ENCODE peak calls at places on chromosomes 4 and X, in nine cellular contexts. P is astrocyte; Y is fibroblast of the aortic adventitia; I is skeletal muscle cell; H is CD4-positive, CD25-positive, alpha-beta regulatory T cell; V is heart left ventricle; K is HFF-Myc; E is naive thymus-derived CD4-positive, alpha-beta T cell; X is AG09309. S is an unnamed sample.

GRCh38 chr4:44447563-44448504 is 775 bp downstream of the KCTD8 start:
- DNase-seq in H (no peak), P (peak), V (peak), K (no peak), E (peak), Y (peak), I (no peak), X (no peak), S (peak)

GRCh38 chrX:148310402-148311200 is 189.8 kb upstream of the AFF2 start:
- DNase-seq in K (no peak), Y (no peak), V (no peak), E (peak), I (no peak), P (no peak), H (peak), X (no peak), S (no peak)

GRCh38 chrX:138866643-138867042 is 155.1 kb upstream of the FGF13 start:
- DNase-seq in H (no peak), V (no peak), Y (peak), E (no peak), K (no peak), P (no peak), X (no peak), I (no peak), S (no peak)

GRCh38 chr4:152021788-152022438 is 261.1 kb upstream of the GATB start:
- DNase-seq in E (no peak), I (no peak), V (no peak), H (no peak), X (no peak), Y (no peak), P (no peak), K (no peak), S (no peak)

GRCh38 chrX:153766098-153766817 is 2.2 kb downstream of the PLXNB3 start:
- DNase-seq in K (peak), Y (peak), I (peak), E (no peak), P (peak), H (no peak), V (peak), X (no peak), S (peak)

GRCh38 chrX:46733226-46733625 is 25.7 kb downstream of the SLC9A7 start:
- DNase-seq in E (no peak), P (no peak), H (no peak), I (no peak), K (no peak), X (no peak), V (no peak), Y (no peak), S (no peak)

GRCh38 chr4:48268956-48269860 is at the start of gene TEC:
- DNase-seq in K (no peak), P (no peak), H (peak), I (no peak), E (no peak), V (peak), Y (no peak), X (no peak), S (no peak)

GRCh38 chrX:103540145-103540544 is 20.9 kb upstream of the RAB40A start:
- DNase-seq in Y (peak), H (no peak), I (peak), X (no peak), K (no peak), E (no peak), V (no peak), P (peak), S (peak)

GRCh38 chrX:153572601-153573000 is 26.3 kb downstream of the CCNQ start:
- DNase-seq in I (no peak), V (no peak), K (no peak), X (no peak), H (no peak), P (no peak), E (no peak), Y (no peak), S (no peak)

GRCh38 chr4:40309250-40309774 is 25.8 kb upstream of the CHRNA9 start:
- DNase-seq in V (peak), K (peak), H (peak), X (no peak), Y (peak), E (peak), P (peak), I (peak), S (peak)

GRCh38 chrX:475926-476723 is 89.4 kb upstream of the PPP2R3B start:
- DNase-seq in K (no peak), V (no peak), Y (no peak), X (no peak), P (no peak), I (peak), H (no peak), E (no peak), S (no peak)

GRCh38 chr4:126192506-126192905 is 877.8 kb downstream of the FAT4 start:
- DNase-seq in V (no peak), X (no peak), K (no peak), I (no peak), E (no peak), H (no peak), Y (no peak), P (no peak), S (no peak)

GRCh38 chr4:25919676-25920075 is 5.7 kb downstream of the SMIM20 start:
- DNase-seq in K (no peak), V (no peak), X (no peak), P (no peak), Y (no peak), H (no peak), I (no peak), E (no peak), S (no peak)

GRCh38 chr4:26863512-26863911 is 2.9 kb downstream of the STIM2 start:
- DNase-seq in H (no peak), P (no peak), E (no peak), X (no peak), K (no peak), V (no peak), Y (no peak), I (no peak), S (no peak)

GRCh38 chr4:13865871-13866669 is 238.5 kb upstream of the BOD1L1 start:
- DNase-seq in V (no peak), P (peak), K (peak), E (no peak), H (no peak), X (peak), I (no peak), Y (peak), S (no peak)

GRCh38 chrX:53074987-53075386 is 7.2 kb upstream of the TSPYL2 start:
- DNase-seq in P (no peak), X (no peak), Y (no peak), H (no peak), I (no peak), K (no peak), V (no peak), E (no peak), S (no peak)

GRCh38 chrX:47093248-47093647 is 15.0 kb downstream of the RGN start:
- DNase-seq in K (peak), E (no peak), V (no peak), P (peak), I (no peak), Y (peak), H (peak), X (peak), S (peak)

GRCh38 chrX:65035451-65035779 is 59.2 kb upstream of the ZC4H2 start:
- DNase-seq in V (peak), P (peak), X (no peak), E (no peak), H (no peak), K (no peak), I (no peak), Y (peak), S (no peak)

GRCh38 chr4:83010111-83010521 is 507 bp downstream of the LIN54 start:
- DNase-seq in I (no peak), Y (peak), E (no peak), K (no peak), V (no peak), H (peak), P (peak), X (no peak), S (peak)

GRCh38 chrX:149541521-149542047 is 772 bp downstream of the EOLA1 start:
- DNase-seq in V (no peak), P (no peak), I (no peak), H (no peak), Y (no peak), X (no peak), E (no peak), K (no peak), S (no peak)

GRCh38 chrX:94831364-94831763 is 1157.4 kb downstream of the FAM133A start:
- DNase-seq in E (no peak), X (no peak), I (no peak), Y (peak), V (no peak), P (no peak), K (no peak), H (no peak), S (peak)

GRCh38 chr4:985123-985830 is 1.6 kb upstream of the IDUA start:
- DNase-seq in P (no peak), H (peak), V (peak), K (no peak), E (peak), Y (no peak), I (no peak), X (no peak), S (peak)

GRCh38 chrX:46698691-46699090 is 60.2 kb downstream of the SLC9A7 start:
- DNase-seq in K (no peak), V (no peak), I (no peak), P (peak), H (no peak), Y (peak), E (no peak), X (no peak), S (peak)

GRCh38 chr4:30721353-30722091 is 1.4 kb downstream of the PCDH7 start:
- DNase-seq in E (no peak), K (no peak), I (no peak), X (no peak), H (no peak), Y (peak), V (peak), P (peak), S (peak)
- H3K4me3 ChIP-seq in E (no peak), K (peak), I (peak), X (peak), H (no peak), Y (peak), V (peak), P (peak), S (peak)

DNA sequence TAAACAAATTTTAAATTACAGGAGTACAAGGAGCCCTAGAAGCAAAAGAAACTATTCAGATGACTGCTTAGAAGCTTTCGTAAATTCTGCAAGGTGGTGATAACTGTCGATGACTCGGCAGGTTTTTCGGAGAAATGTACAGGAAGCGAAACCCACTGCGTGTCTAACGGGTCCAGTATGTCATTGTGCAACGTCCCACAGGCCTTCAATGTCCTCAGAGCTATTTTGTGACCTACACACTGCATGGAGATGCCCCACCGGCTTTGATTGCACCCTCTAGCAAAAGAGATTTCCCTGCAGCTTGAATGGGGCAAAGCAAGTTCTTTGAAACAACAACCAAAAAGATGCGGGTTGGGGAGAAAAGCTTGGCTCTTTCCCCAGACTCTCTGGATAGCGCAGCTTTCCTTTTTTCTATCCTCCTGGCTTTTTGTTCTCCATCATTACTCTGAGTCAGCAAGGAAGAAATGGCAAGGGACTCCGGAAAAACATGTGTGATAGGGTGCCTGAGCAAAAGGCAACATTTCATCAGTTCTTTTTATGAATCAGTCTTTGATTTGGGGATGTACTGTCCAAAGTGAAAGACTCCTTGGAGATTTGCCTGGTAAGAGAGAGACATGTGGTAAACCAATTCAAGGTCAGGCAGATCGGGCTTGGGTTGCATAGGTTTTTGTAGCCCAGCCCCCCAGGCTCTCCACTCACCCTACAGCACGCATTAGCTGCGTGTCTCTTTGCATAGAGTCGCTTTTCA is 112.0 kb upstream of the TBL1X start:
- DNase-seq in K (no peak), V (peak), X (peak), P (peak), I (peak), Y (peak), E (peak), H (peak), S (peak)
- H3K4me3 ChIP-seq in K (no peak), V (no peak), X (no peak), P (peak), I (no peak), Y (peak), E (peak), H (peak), S (no peak)

GRCh38 chr4:7289619-7290018 is 97.3 kb downstream of the SORCS2 start:
- DNase-seq in P (no peak), H (no peak), X (no peak), Y (no peak), I (no peak), V (no peak), E (no peak), K (no peak), S (no peak)
- H3K4me3 ChIP-seq in P (no peak), H (no peak), X (no peak), Y (no peak), I (no peak), V (no peak), E (no peak), K (no peak), S (no peak)

GRCh38 chr4:185534850-185535761 is at the start of gene PDLIM3:
- DNase-seq in I (no peak), P (peak), E (peak), K (no peak), H (no peak), V (peak), Y (no peak), X (no peak), S (peak)
- H3K4me3 ChIP-seq in I (peak), P (peak), E (no peak), K (peak), H (no peak), V (peak), Y (peak), X (peak), S (peak)

GRCh38 chr4:30718889-30719252 is 1.3 kb upstream of the PCDH7 start:
- DNase-seq in P (peak), H (no peak), I (no peak), K (no peak), V (no peak), E (no peak), Y (peak), X (no peak), S (peak)
- H3K4me3 ChIP-seq in P (peak), H (no peak), I (peak), K (peak), V (peak), E (no peak), Y (peak), X (peak), S (peak)

DNA sequence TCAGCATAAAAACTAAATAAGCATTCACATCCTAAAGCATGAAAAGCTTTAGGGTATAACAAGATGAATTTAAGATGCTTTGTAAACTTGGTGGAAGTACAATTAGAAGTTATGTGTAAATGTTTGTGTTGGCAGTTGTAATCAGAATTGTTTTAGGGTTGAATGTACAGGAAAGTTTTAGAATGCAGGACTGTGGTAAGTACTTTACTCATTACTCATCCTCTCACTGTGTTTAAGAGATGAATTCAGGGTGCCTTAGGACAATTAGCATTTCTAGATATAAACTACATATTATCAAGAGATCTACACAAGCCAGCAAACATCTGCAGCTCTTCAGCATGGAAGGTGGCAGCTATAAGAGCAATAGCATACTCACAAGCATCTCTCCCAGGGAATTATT is 77.5 kb upstream of the ELOVL6 start:
- DNase-seq in X (peak), V (no peak), E (no peak), Y (peak), H (no peak), K (no peak), P (peak), I (peak), S (peak)
- H3K4me3 ChIP-seq in X (no peak), V (no peak), E (no peak), Y (no peak), H (no peak), K (no peak), P (no peak), I (no peak), S (no peak)

DNA sequence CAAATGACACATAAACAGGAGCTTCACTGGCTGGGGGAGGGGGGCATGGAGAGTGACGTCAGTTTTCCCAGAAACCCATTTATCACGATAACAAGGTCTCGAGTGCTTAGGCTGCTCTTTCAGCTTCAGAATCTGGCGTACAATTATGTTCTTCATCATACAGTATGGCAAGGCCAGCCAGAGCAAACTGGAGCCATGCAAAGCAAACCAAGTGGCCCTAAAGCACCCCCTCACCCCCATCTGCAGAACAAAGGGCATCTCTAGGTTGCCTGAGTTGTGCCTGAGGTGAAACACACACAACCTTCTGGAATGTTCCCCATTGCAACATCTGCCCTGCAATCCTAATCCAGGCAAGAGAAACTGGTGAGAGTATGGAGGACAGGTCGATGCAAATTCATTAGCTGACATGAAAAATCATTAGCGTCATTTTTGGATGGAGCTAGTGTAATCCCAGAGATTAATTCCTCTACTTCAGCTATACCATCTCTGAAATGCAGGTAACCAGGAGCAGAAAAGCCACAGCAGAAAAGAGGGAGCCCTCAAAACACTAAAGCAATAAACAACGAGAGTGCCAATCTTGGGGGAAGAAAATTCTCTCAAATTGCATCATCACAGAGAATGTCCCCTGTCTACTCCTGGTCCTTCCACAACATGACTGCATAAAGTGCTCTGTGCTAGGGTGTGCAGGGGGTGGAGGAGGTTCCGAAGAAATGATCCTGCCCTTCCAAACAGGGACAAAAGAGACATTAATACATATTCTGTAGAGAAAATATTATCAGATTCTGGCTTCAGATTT is 1.8 kb downstream of the SEPTIN6 start:
- DNase-seq in V (peak), K (no peak), Y (peak), H (no peak), I (peak), P (peak), X (no peak), E (peak), S (peak)
- H3K4me3 ChIP-seq in V (peak), K (peak), Y (peak), H (peak), I (peak), P (no peak), X (no peak), E (peak), S (no peak)

DNA sequence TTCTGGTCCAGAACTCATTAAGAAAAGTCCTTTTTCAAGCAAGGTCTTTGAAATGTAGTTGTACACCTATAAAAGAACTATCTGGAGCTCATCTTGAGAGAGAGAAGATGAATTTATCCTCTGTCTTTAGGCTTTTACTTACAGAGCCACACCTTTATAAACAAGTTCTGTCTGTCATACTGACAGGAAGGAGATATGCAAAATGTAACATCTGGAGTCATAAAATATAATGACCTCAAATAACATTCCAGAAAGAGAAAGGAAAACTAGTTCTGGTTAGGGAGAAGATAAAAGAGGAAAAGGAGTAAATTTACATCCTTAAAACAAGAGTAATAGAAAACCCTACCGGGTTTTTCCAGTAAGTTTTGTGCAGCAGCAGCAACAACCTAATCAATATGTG is 1.3 kb downstream of the INPP4B start:
- DNase-seq in I (no peak), K (no peak), P (no peak), H (no peak), E (no peak), X (no peak), Y (no peak), V (no peak), S (no peak)
- H3K4me3 ChIP-seq in I (no peak), K (peak), P (no peak), H (peak), E (no peak), X (peak), Y (peak), V (peak), S (no peak)

GRCh38 chr4:95049838-95050237 is 292.1 kb downstream of the BMPR1B start:
- DNase-seq in H (no peak), V (no peak), X (no peak), E (no peak), P (peak), K (no peak), Y (peak), I (no peak), S (no peak)

GRCh38 chr4:95048296-95048695 is 290.5 kb downstream of the BMPR1B start:
- DNase-seq in E (no peak), X (no peak), V (no peak), K (no peak), I (no peak), Y (no peak), H (no peak), P (peak), S (no peak)

GRCh38 chr4:95050980-95051688 is 293.4 kb downstream of the BMPR1B start:
- DNase-seq in I (no peak), P (no peak), H (no peak), E (no peak), X (no peak), K (no peak), V (no peak), Y (no peak), S (peak)

DNA sequence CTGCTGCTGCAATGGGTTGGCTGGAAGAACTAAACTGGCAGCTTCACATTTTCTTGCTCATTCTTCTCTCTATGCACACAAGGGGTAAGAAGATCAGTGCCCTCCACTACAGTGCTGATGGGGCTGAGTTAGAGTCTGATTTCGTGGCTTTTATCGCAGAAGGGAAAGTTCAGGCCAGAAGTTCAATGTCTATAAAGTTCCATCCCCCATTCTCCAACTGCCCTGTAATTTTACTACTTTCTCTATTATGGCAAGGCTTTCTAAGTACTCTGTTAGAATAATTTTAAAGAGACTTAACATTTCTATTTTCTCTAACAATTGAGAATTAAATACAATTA is 293.9 kb downstream of the BMPR1B start:
- DNase-seq in E (no peak), I (no peak), X (no peak), V (no peak), Y (no peak), K (no peak), P (no peak), H (no peak), S (no peak)
- H3K4me3 ChIP-seq in E (no peak), I (no peak), X (no peak), V (no peak), Y (no peak), K (no peak), P (peak), H (no peak), S (no peak)

GRCh38 chr4:111650146-111650545 is 495.1 kb upstream of the FAM241A start:
- DNase-seq in Y (no peak), X (no peak), K (no peak), I (no peak), P (no peak), V (no peak), E (no peak), H (no peak), S (no peak)
- H3K4me3 ChIP-seq in Y (no peak), X (no peak), K (no peak), I (no peak), P (no peak), V (no peak), E (no peak), H (no peak), S (no peak)

S was measured in epithelial cell of esophagus.